ENCODE peak calls at places on chromosomes 11 and 22, in seven cellular contexts. E is AG10803, M is kidney, C is neural crest cell, H is GM10248, U is PC-3, S is endothelial cell of umbilical vein. K is an unnamed sample.

GRCh38 chr11:123231777-123232176 is 36.7 kb upstream of the CLMP start:
- DNase-seq in E (peak), M (no peak), C (no peak), H (no peak), U (no peak), S (no peak), K (no peak)

GRCh38 chr11:130726234-130726559 is 190.1 kb downstream of the SNX19 start:
- DNase-seq in E (peak), M (no peak), C (no peak), H (no peak), U (no peak), S (peak), K (no peak)

GRCh38 chr11:128837627-128838026 is 29.5 kb downstream of the KCNJ1 start:
- DNase-seq in E (no peak), M (no peak), C (no peak), H (no peak), U (no peak), S (peak), K (no peak)

GRCh38 chr11:33211153-33211552 is 46.0 kb upstream of the HIPK3 start:
- DNase-seq in E (no peak), M (no peak), C (no peak), H (no peak), U (no peak), S (no peak), K (no peak)

GRCh38 chr22:43818981-43819690 is 7.0 kb upstream of the EFCAB6 start:
- DNase-seq in E (no peak), M (peak), C (no peak), H (no peak), U (no peak), S (no peak), K (no peak)

GRCh38 chr11:57761301-57762234 is at the start of gene CTNND1:
- DNase-seq in E (peak), M (peak), C (peak), H (peak), U (peak), S (peak), K (no peak)

GRCh38 chr11:90805172-90805571 is 582.3 kb upstream of the CHORDC1 start:
- DNase-seq in E (no peak), M (no peak), C (no peak), H (no peak), U (peak), S (no peak), K (no peak)

GRCh38 chr11:2951235-2952110 is 22.3 kb upstream of the PHLDA2 start:
- DNase-seq in E (peak), M (no peak), C (no peak), H (no peak), U (no peak), S (peak), K (no peak)

GRCh38 chr11:46521947-46522681 is 71.7 kb downstream of the AMBRA1 start:
- DNase-seq in E (peak), M (no peak), C (no peak), H (no peak), U (peak), S (no peak), K (no peak)

GRCh38 chr11:94722735-94723134 is 45.4 kb upstream of the AMOTL1 start:
- DNase-seq in E (no peak), M (no peak), C (no peak), H (no peak), U (peak), S (no peak), K (no peak)

GRCh38 chr11:104043678-104044239 is 7.3 kb downstream of the DDI1 start:
- DNase-seq in E (no peak), M (no peak), C (no peak), H (no peak), U (no peak), S (no peak), K (no peak)

GRCh38 chr11:46236918-46237247 is 40.6 kb upstream of the CREB3L1 start:
- DNase-seq in E (no peak), M (no peak), C (no peak), H (no peak), U (no peak), S (no peak), K (no peak)

GRCh38 chr11:126421243-126421642 is 65.8 kb downstream of the ST3GAL4 start:
- DNase-seq in E (no peak), M (peak), C (no peak), H (no peak), U (no peak), S (no peak), K (no peak)

GRCh38 chr11:37978647-37979046 is 1380.6 kb upstream of the RAG2 start:
- DNase-seq in E (no peak), M (no peak), C (no peak), H (no peak), U (no peak), S (peak), K (no peak)

GRCh38 chr22:39839198-39839597 is 54.4 kb downstream of the ENTHD1 start:
- DNase-seq in E (no peak), M (no peak), C (no peak), H (no peak), U (no peak), S (no peak), K (no peak)

GRCh38 chr22:19902245-19902699 is 39.3 kb upstream of the COMT start:
- DNase-seq in E (no peak), M (peak), C (no peak), H (no peak), U (no peak), S (no peak), K (no peak)

GRCh38 chr11:120608760-120609211 is 97.2 kb downstream of the GRIK4 start:
- DNase-seq in E (peak), M (peak), C (no peak), H (no peak), U (no peak), S (no peak), K (no peak)

GRCh38 chr11:27237641-27238040 is 125.4 kb downstream of the CCDC34 start:
- DNase-seq in E (no peak), M (no peak), C (no peak), H (no peak), U (no peak), S (no peak), K (no peak)

GRCh38 chr22:17970205-17970708 is 54.1 kb downstream of the MICAL3 start:
- DNase-seq in E (no peak), M (no peak), C (no peak), H (no peak), U (no peak), S (no peak), K (no peak)

GRCh38 chr11:1907955-1908354 is 11.5 kb upstream of the TNNT3 start:
- DNase-seq in E (no peak), M (no peak), C (no peak), H (no peak), U (no peak), S (peak), K (no peak)

GRCh38 chr22:17739196-17739975 is 34.9 kb downstream of the BID start:
- DNase-seq in E (no peak), M (no peak), C (no peak), H (no peak), U (no peak), S (no peak), K (no peak)

GRCh38 chr22:30874431-30875370 is 93.9 kb downstream of the MORC2 start:
- DNase-seq in E (no peak), M (no peak), C (no peak), H (no peak), U (no peak), S (no peak), K (no peak)

GRCh38 chr11:115377882-115378296 is 126.3 kb downstream of the CADM1 start:
- DNase-seq in E (no peak), M (no peak), C (no peak), H (no peak), U (peak), S (no peak), K (no peak)

GRCh38 chr11:12653729-12654128 is 20.5 kb upstream of the TEAD1 start:
- DNase-seq in E (no peak), M (no peak), C (no peak), H (no peak), U (peak), S (no peak), K (no peak)
- TF ChIP-seq CTCF in E (no peak), M (no peak), C (no peak), H (no peak), U (peak), S (no peak), K (no peak)

DNA sequence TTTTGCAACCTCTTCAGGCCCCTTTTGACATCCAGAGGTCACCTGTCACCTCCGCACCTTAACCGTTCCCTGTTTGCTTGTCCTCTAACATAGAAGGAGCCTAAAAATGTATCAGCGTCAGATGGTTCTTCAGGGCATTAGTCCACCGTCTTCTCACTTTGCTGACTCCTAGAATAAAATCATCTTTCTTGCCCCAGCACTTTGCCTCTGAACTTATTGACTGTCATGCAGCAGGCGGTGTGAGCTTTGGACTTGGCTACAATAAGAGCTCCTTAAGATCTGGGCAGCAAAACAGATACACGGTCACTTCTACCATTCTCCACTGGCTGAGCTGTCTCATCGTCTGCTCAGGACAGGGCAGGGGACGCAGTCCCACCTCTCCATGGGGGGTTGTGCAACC is 339.8 kb upstream of the B3GAT1 start:
- DNase-seq in E (no peak), M (no peak), C (no peak), H (peak), U (no peak), S (no peak), K (no peak)
- TF ChIP-seq CTCF in E (no peak), M (no peak), C (no peak), H (no peak), U (no peak), S (no peak), K (no peak)

GRCh38 chr11:106988151-106988806 is 30.0 kb downstream of the GUCY1A2 start:
- DNase-seq in E (peak), M (no peak), C (no peak), H (no peak), U (peak), S (no peak), K (no peak)
- TF ChIP-seq CTCF in E (no peak), M (no peak), C (no peak), H (no peak), U (no peak), S (no peak), K (no peak)

GRCh38 chr22:37194750-37195149 is 6.7 kb upstream of the C1QTNF6 start:
- DNase-seq in E (no peak), M (no peak), C (no peak), H (no peak), U (no peak), S (no peak), K (no peak)

GRCh38 chr22:37195921-37196320 is 7.9 kb upstream of the C1QTNF6 start:
- DNase-seq in E (peak), M (peak), C (no peak), H (no peak), U (peak), S (peak), K (no peak)

GRCh38 chr22:37198290-37199102 is 10.4 kb upstream of the C1QTNF6 start:
- DNase-seq in E (peak), M (peak), C (peak), H (peak), U (peak), S (peak), K (no peak)

GRCh38 chr22:37197451-37198289 is 9.6 kb upstream of the C1QTNF6 start:
- DNase-seq in E (peak), M (peak), C (no peak), H (no peak), U (peak), S (peak), K (no peak)

DNA sequence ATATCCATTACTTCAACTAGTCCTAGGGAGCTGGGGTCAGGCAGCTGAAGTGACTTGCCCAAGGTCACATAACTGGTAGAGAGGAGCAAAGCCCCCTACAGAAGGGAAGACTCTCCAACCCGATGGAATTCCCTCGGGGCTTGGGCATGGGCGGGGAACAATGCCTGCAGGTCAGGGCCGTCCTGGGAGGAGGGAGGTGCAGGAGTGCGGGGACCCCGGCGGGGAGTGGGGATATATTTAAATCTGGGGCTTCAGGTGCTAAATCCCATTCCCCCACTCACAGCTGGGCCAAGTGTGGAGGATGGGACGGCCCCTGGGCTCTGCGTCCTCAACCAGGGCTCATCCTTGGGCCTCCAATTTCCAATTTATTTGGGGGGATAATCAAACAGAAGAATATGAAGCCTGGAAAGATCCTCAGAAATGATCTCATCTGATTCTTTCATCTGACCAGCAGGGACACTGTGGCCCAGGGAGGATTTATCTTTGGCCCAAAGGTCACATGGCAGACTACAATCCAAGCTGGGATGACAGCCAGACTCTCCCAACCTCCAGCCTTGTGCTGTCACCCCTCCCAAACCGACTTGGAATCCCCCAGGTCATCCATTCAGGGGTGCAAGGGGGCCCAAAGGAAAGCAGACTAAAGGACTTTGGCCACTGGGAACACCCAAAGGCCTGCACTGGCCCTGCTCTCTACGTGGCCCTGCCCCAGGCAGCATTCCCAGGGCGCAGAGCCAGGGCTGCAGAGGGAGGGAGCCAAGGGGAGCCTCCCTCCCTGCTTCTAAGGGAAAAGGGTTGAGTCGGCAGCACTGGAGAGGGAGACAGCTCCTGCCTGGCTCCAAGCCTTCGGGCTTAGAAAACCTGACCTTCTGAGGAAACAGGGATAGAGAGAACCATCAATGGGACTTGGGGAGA is 8.7 kb upstream of the C1QTNF6 start:
- DNase-seq in E (peak), M (peak), C (no peak), H (no peak), U (peak), S (peak), K (no peak)
- TF ChIP-seq CTCF in E (peak), M (no peak), C (no peak), H (no peak), U (no peak), S (no peak), K (no peak)

GRCh38 chr11:84804026-84804425 is 823.1 kb downstream of the DLG2 start:
- DNase-seq in E (no peak), M (no peak), C (no peak), H (no peak), U (peak), S (no peak), K (no peak)

GRCh38 chr11:84795698-84796097 is 831.4 kb downstream of the DLG2 start:
- DNase-seq in E (no peak), M (peak), C (no peak), H (no peak), U (no peak), S (no peak), K (no peak)

GRCh38 chr11:84794663-84795443 is 832.3 kb downstream of the DLG2 start:
- DNase-seq in E (no peak), M (peak), C (no peak), H (no peak), U (no peak), S (no peak), K (no peak)

GRCh38 chr11:84806354-84806753 is 820.8 kb downstream of the DLG2 start:
- DNase-seq in E (no peak), M (no peak), C (no peak), H (no peak), U (no peak), S (no peak), K (no peak)

GRCh38 chr11:84800755-84801346 is 826.3 kb downstream of the DLG2 start:
- DNase-seq in E (peak), M (no peak), C (no peak), H (no peak), U (peak), S (no peak), K (no peak)
- TF ChIP-seq CTCF in E (peak), M (no peak), C (peak), H (no peak), U (peak), S (no peak), K (no peak)

GRCh38 chr11:88179966-88180629 is 4.9 kb upstream of the RAB38 start:
- DNase-seq in E (peak), M (no peak), C (no peak), H (no peak), U (peak), S (no peak), K (no peak)
- TF ChIP-seq CTCF in E (peak), M (no peak), C (peak), H (no peak), U (peak), S (no peak), K (peak)

GRCh38 chr11:70572974-70573260 is 174.6 kb downstream of the CTTN start:
- DNase-seq in E (no peak), M (peak), C (no peak), H (no peak), U (no peak), S (no peak), K (no peak)

GRCh38 chr11:70575396-70576060 is 177.2 kb downstream of the CTTN start:
- DNase-seq in E (no peak), M (no peak), C (no peak), H (no peak), U (no peak), S (no peak), K (no peak)

GRCh38 chr11:70577258-70577603 is 178.9 kb downstream of the CTTN start:
- DNase-seq in E (no peak), M (peak), C (no peak), H (no peak), U (no peak), S (no peak), K (no peak)

GRCh38 chr11:70573701-70574151 is 175.4 kb downstream of the CTTN start:
- DNase-seq in E (no peak), M (peak), C (no peak), H (no peak), U (no peak), S (no peak), K (no peak)

DNA sequence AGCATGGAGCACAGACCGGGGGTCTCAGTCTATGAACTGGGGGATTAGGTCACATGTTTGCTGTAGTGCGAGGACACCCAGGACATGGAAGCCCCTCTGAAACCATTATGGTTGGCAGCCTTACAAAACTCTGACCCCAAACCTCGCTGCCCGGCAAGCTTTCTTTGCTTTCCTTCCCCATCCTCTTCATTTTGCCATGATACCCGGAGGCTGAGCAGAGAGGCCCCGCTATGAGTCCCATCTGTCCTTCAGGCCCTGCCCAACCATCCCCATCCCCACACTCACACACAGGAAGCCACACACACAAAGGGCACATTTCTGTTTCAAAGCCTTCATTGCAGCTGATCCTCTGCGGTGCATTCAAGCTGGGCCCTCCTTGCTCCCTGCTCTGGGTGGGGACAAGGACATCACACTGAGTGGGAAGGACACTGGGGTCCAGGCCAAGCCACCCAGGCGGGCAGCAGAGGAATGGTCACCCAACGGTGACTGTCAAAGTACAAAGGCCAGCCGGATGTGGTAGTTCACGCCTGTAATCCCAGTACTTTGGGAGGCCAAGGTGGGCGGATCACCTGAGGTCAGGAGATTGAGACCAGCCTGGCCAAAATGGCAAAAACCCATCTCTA is 176.5 kb downstream of the CTTN start:
- DNase-seq in E (no peak), M (no peak), C (no peak), H (no peak), U (no peak), S (no peak), K (no peak)
- TF ChIP-seq CTCF in E (no peak), M (no peak), C (no peak), H (no peak), U (no peak), S (no peak), K (no peak)

GRCh38 chr22:22687638-22688500 is 43.5 kb downstream of the GGTLC2 start:
- DNase-seq in E (peak), M (no peak), C (peak), H (peak), U (peak), S (peak), K (no peak)
- TF ChIP-seq CTCF in E (peak), M (peak), C (peak), H (peak), U (peak), S (peak), K (peak)

K was measured in GM12864.